ENCODE peak calls at places on chromosomes 13 and 19, in six cellular contexts. Y is SK-N-SH, F is fibroblast of lung, I is IMR-90, T is thyroid gland, U is tibial artery. G is an unnamed sample. For H3K4me1 and H3K36me3, the result is how much of the 10 kb centered on the place peaks cover.

GRCh38 chr13:80475718-80476117 is 134.8 kb upstream of the SPRY2 start:
- DNase-seq in Y (no peak), F (no peak), I (no peak), T (no peak), U (no peak), G (no peak)

GRCh38 chr13:42720858-42721219 is 60.5 kb upstream of the FAM216B start:
- DNase-seq in Y (no peak), F (no peak), I (no peak), T (no peak), U (no peak), G (no peak)

GRCh38 chr13:112131081-112131739 is 64.3 kb downstream of the SOX1 start:
- DNase-seq in Y (no peak), F (no peak), I (no peak), T (no peak), U (peak), G (no peak)

GRCh38 chr13:75685239-75685697 is 49.1 kb downstream of the LMO7 start:
- DNase-seq in Y (no peak), F (peak), I (peak), T (peak), U (no peak), G (no peak)

GRCh38 chr19:13240312-13241022 is 90.3 kb downstream of the IER2 start:
- DNase-seq in Y (no peak), F (no peak), I (no peak), T (no peak), U (no peak), G (no peak)

GRCh38 chr13:73141292-73141771 is 82.5 kb downstream of the KLF5 start:
- DNase-seq in Y (no peak), F (peak), I (peak), T (peak), U (no peak), G (no peak)

GRCh38 chr19:39405261-39405912 is 1.3 kb upstream of the ZFP36 start:
- DNase-seq in Y (no peak), F (no peak), I (no peak), T (no peak), U (no peak), G (no peak)

GRCh38 chr13:41465215-41465907 is 8.0 kb downstream of the RGCC start:
- DNase-seq in Y (no peak), F (peak), I (peak), T (peak), U (no peak), G (peak)

GRCh38 chr13:46184277-46184699 is 2.3 kb upstream of the LCP1 start:
- DNase-seq in Y (peak), F (no peak), I (no peak), T (peak), U (no peak), G (peak)

GRCh38 chr13:113545455-113545930 is 39.1 kb upstream of the TFDP1 start:
- DNase-seq in Y (peak), F (peak), I (peak), T (no peak), U (peak), G (peak)

GRCh38 chr19:50412419-50412818 is 6.3 kb upstream of the SPIB start:
- DNase-seq in Y (no peak), F (no peak), I (no peak), T (no peak), U (no peak), G (no peak)

GRCh38 chr19:52297601-52298358 is 811 bp downstream of the ZNF480 start:
- DNase-seq in Y (peak), F (peak), I (peak), T (no peak), U (no peak), G (no peak)

GRCh38 chr13:72763411-72763810 is 18.3 kb downstream of the DIS3 start:
- DNase-seq in Y (no peak), F (peak), I (no peak), T (no peak), U (no peak), G (no peak)

GRCh38 chr13:83816081-83816480 is 66.2 kb downstream of the SLITRK1 start:
- DNase-seq in Y (no peak), F (no peak), I (no peak), T (no peak), U (no peak), G (no peak)

GRCh38 chr13:95246292-95247082 is 54.8 kb downstream of the ABCC4 start:
- DNase-seq in Y (no peak), F (no peak), I (no peak), T (peak), U (no peak), G (no peak)

GRCh38 chr19:3798137-3798536 is 12.0 kb upstream of the MATK start:
- DNase-seq in Y (no peak), F (no peak), I (no peak), T (no peak), U (no peak), G (no peak)

GRCh38 chr13:20869540-20869939 is 33.0 kb downstream of the XPO4 start:
- DNase-seq in Y (peak), F (no peak), I (peak), T (no peak), U (no peak), G (no peak)

GRCh38 chr13:43988302-43988701 is 108.6 kb downstream of the LACC1 start:
- DNase-seq in Y (no peak), F (peak), I (no peak), T (no peak), U (no peak), G (no peak)

GRCh38 chr19:38893341-38893771 is 6.1 kb downstream of the SIRT2 start:
- DNase-seq in Y (no peak), F (no peak), I (no peak), T (peak), U (no peak), G (no peak)

GRCh38 chr19:55615553-55616394 is 8.6 kb downstream of the ZNF784 start:
- DNase-seq in Y (peak), F (no peak), I (no peak), T (no peak), U (no peak), G (no peak)

GRCh38 chr13:73034901-73035300 is 23.9 kb upstream of the KLF5 start:
- DNase-seq in Y (no peak), F (no peak), I (no peak), T (no peak), U (no peak), G (no peak)

GRCh38 chr19:52949422-52949821 is 13.3 kb downstream of the ZNF816 start:
- DNase-seq in Y (no peak), F (no peak), I (no peak), T (no peak), U (no peak), G (no peak)

GRCh38 chr13:40146586-40147240 is 491.3 kb downstream of the COG6 start:
- DNase-seq in Y (peak), F (no peak), I (no peak), T (no peak), U (no peak), G (no peak)

GRCh38 chr19:14434543-14435319 is 1.6 kb downstream of the PKN1 start:
- DNase-seq in Y (peak), F (peak), I (peak), T (peak), U (peak), G (peak)

GRCh38 chr13:47184311-47184710 is 287.5 kb upstream of the HTR2A start:
- DNase-seq in Y (no peak), F (peak), I (peak), T (no peak), U (no peak), G (no peak)

GRCh38 chr13:91017031-91017668 is 330.3 kb upstream of the MIR17HG start:
- DNase-seq in Y (peak), F (peak), I (peak), T (peak), U (no peak), G (no peak)

GRCh38 chr19:13044160-13044853 is 49.0 kb downstream of the NFIX start:
- DNase-seq in Y (no peak), F (peak), I (peak), T (no peak), U (no peak), G (no peak)

DNA sequence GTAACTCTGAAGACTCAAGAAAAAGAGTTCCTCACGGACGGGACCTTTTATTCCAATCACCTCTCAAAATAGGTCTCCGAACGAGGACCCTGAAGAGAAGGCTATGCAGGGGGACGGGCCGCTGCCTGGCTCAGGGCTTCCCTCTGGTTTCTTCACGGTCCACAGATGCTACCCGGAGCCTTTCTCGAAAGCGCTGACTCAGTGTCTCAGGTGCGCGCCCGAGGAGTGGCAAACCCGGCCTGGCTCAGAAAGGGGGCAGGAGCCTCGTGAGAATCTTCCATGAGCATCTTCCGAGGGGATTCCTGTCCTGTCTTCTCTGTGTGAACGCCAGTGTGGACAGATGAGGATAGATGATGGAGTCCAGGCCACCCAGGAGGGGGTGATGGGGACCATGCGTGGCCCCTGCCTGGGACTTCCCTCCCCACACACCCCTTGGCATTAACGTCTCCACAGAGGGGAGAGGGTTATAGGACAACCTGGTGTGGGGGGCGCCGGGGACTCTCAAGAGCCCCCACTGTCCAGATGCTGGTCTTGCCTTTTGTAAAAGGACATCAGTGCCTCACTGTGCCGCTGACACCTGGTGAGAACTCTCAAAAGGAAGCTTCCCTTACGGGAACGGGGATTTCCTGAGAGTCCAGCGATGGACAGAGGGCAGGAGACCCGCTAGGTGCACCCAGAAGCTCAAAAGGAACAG is 16.5 kb downstream of the LSM4 start:
- DNase-seq in Y (peak), F (no peak), I (no peak), T (no peak), U (no peak), G (no peak)
- H3K4me1 ChIP-seq in Y (under half), F (under half), I (under half), T (under half), U (half or more), G (half or more)

GRCh38 chr13:98411013-98411412 is 165.9 kb downstream of the STK24 start:
- DNase-seq in Y (no peak), F (no peak), I (no peak), T (no peak), U (no peak), G (no peak)
- H3K36me3 ChIP-seq in Y (under half), F (under half), I (half or more), T (under half), U (under half), G (half or more)

GRCh38 chr13:48731957-48732569 is 78.3 kb downstream of the CYSLTR2 start:
- DNase-seq in Y (peak), F (no peak), I (no peak), T (peak), U (no peak), G (peak)
- TF ChIP-seq CTCF in Y (peak), F (peak), I (peak), T (peak), U (peak), G (peak)

DNA sequence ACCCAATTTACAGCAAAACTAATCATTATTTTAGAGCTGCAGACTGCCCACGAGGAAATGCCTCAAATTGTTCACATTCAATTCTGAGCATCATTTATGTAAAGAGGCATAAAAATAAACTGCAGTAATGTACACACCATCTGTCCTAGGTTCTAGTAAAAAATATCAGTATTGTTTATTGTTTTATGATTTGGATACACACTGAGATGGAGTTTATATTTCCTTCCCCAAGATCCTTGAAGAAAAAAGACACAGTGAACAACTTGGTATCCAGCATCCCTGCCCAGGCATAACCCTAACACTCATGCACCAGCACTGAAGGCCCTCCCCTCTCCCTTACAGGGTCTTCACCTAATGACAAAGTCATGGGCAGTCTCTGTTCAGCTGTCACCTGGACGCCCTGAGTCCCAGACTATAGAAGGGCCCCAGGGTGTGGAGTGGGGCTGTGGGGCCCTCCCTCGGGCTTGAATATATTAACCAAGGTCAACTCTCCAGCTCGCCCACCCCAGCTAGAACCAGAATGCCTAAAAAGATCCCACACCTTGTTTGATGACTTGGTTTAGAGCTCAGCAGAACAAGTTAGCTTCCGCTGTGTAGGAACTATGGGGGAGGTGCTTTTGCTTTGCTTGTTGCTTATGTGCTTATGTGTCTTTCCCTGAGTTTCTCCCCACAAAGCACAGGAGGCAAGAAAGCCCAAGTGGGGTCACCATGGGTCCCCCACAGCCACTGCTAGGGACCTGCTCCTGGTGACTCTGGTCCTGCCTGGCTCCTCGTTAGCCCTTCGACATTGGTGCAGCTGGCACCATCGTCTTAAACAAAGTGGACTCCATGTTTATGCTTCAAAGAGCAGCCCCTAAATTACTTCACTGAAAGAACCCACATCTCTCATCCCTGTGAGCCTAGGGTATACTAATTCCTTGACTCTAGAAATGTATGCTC is 111.1 kb downstream of the COL4A1 start:
- DNase-seq in Y (no peak), F (no peak), I (peak), T (no peak), U (no peak), G (no peak)
- H3K4me1 ChIP-seq in Y (under half), F (under half), I (under half), T (under half), U (under half), G (under half)

GRCh38 chr19:2768365-2769132 is 14.5 kb downstream of the SGTA start:
- DNase-seq in Y (no peak), F (no peak), I (no peak), T (no peak), U (no peak), G (no peak)
- H3K36me3 ChIP-seq in Y (half or more), F (under half), I (under half), T (under half), U (under half), G (half or more)

GRCh38 chr19:6890421-6890913 is 3.1 kb downstream of the ADGRE1 start:
- DNase-seq in Y (no peak), F (no peak), I (no peak), T (no peak), U (no peak), G (no peak)
- TF ChIP-seq CTCF in Y (no peak), F (no peak), I (no peak), T (no peak), U (no peak), G (no peak)

DNA sequence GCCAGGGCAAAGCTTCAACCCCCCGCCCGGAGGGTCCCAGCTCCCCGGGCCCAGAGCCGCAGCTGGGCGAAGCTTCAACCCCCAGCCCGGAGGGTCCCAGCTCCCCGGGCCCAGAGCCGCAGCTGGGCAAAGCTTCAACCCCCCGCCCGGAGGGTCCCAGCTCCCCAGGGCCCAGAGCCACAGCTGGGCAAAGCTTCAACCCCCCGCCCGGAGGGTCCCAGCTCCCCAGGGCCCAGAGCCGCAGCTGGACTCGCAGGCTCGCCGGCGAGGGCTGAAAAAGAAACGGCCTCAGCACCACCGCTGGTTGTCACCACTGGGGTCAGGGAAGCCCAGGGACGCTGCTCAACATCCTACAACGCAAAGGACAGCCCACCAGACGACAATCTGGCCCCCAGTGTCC is 5.2 kb downstream of the REXO1 start:
- DNase-seq in Y (no peak), F (no peak), I (no peak), T (no peak), U (no peak), G (no peak)
- H3K4me1 ChIP-seq in Y (under half), F (under half), I (under half), T (under half), U (half or more), G (half or more)

G was measured in left ventricle myocardium inferior.